ENCODE peak calls at places on chromosomes 6 and 20, in four cellular contexts. W is astrocyte of the spinal cord, N is dorsolateral prefrontal cortex, K is heart left ventricle. R is an unnamed sample.

GRCh38 chr6:26452631-26453030 is 5.1 kb upstream of the BTN2A1 start:
- DNase-seq in N (no peak), K (no peak), W (no peak), R (peak)

GRCh38 chr6:35146453-35146852 is 5.3 kb upstream of the TCP11 start:
- DNase-seq in K (peak), W (peak), N (peak), R (peak)

GRCh38 chr6:157381631-157382621 is 936 bp downstream of the ZDHHC14 start:
- DNase-seq in N (peak), K (peak), W (peak), R (peak)

GRCh38 chr6:21189721-21190120 is 403.8 kb upstream of the SOX4 start:
- DNase-seq in K (no peak), W (no peak), N (no peak), R (no peak)

GRCh38 chr20:57053798-57054552 is 212.5 kb downstream of the BMP7 start:
- DNase-seq in N (no peak), W (no peak), K (no peak), R (no peak)

GRCh38 chr6:45895569-45895968 is 120.1 kb downstream of the CLIC5 start:
- DNase-seq in K (no peak), N (no peak), W (no peak), R (no peak)

GRCh38 chr6:154432533-154433476 is 76.2 kb upstream of the IPCEF1 start:
- DNase-seq in N (no peak), W (no peak), K (no peak), R (peak)

GRCh38 chr6:168450921-168451320 is 9.9 kb downstream of the SMOC2 start:
- DNase-seq in N (no peak), W (no peak), K (no peak), R (no peak)

GRCh38 chr20:46255440-46256104 is 52.7 kb downstream of the CDH22 start:
- DNase-seq in N (peak), K (peak), W (peak), R (peak)

GRCh38 chr20:31861346-31862156 is 8.8 kb downstream of the DUSP15 start:
- DNase-seq in W (no peak), K (peak), N (no peak), R (peak)

GRCh38 chr6:69398729-69399128 is 398.1 kb downstream of the LMBRD1 start:
- DNase-seq in N (no peak), W (peak), K (no peak), R (no peak)

GRCh38 chr6:252775-253526 is 39.3 kb upstream of the DUSP22 start:
- DNase-seq in N (no peak), W (no peak), K (no peak), R (no peak)

GRCh38 chr6:167702241-167702827 is 124.4 kb upstream of the AFDN start:
- DNase-seq in N (no peak), K (no peak), W (no peak), R (no peak)

GRCh38 chr6:35724059-35724458 is 12.8 kb upstream of the ARMC12 start:
- DNase-seq in W (no peak), K (no peak), N (no peak), R (no peak)

GRCh38 chr20:58251979-58252591 is 23.6 kb upstream of the ANKRD60 start:
- DNase-seq in W (peak), K (no peak), N (no peak), R (peak)

GRCh38 chr20:37734228-37734980 is 40.6 kb downstream of the CTNNBL1 start:
- DNase-seq in W (peak), N (no peak), K (no peak), R (peak)

GRCh38 chr6:39610229-39610628 is 115.0 kb downstream of the KIF6 start:
- DNase-seq in N (no peak), K (no peak), W (peak), R (no peak)

GRCh38 chr6:165662671-165663282 is at the start of gene PDE10A:
- DNase-seq in K (peak), W (peak), N (no peak), R (peak)

GRCh38 chr6:11802886-11803595 is 24.4 kb upstream of the ADTRP start:
- DNase-seq in W (no peak), K (no peak), N (no peak), R (no peak)

GRCh38 chr20:3689978-3690377 is 8.2 kb upstream of the ADAM33 start:
- DNase-seq in N (no peak), W (no peak), K (no peak), R (no peak)

GRCh38 chr6:156351346-156351966 is 425.7 kb upstream of the ARID1B start:
- DNase-seq in N (no peak), K (no peak), W (no peak), R (no peak)

GRCh38 chr6:1328129-1328528 is 16.2 kb downstream of the FOXQ1 start:
- DNase-seq in K (no peak), W (no peak), N (no peak), R (no peak)

GRCh38 chr6:30145818-30146217 is 9.9 kb downstream of the TRIM40 start:
- DNase-seq in W (no peak), K (no peak), N (no peak), R (no peak)

GRCh38 chr6:152651986-152652385 is 14.8 kb upstream of the SYNE1 start:
- DNase-seq in N (no peak), W (peak), K (no peak), R (peak)

GRCh38 chr6:112296694-112297093 is 42.3 kb upstream of the LAMA4 start:
- DNase-seq in W (no peak), N (no peak), K (no peak), R (no peak)

GRCh38 chr20:63745961-63746765 is 6.6 kb downstream of the SLC2A4RG start:
- DNase-seq in K (no peak), W (no peak), N (no peak), R (no peak)

GRCh38 chr6:1527098-1527497 is 82.6 kb upstream of the FOXC1 start:
- DNase-seq in W (peak), N (peak), K (peak), R (peak)

GRCh38 chr20:59063358-59064213 is 21.0 kb upstream of the PRELID3B start:
- DNase-seq in K (peak), W (peak), N (peak), R (peak)

GRCh38 chr6:169383265-169383664 is 129.6 kb upstream of the THBS2 start:
- DNase-seq in N (no peak), K (no peak), W (no peak), R (no peak)

GRCh38 chr20:11907621-11908020 is 10.1 kb upstream of the BTBD3 start:
- DNase-seq in K (no peak), N (no peak), W (peak), R (no peak)

GRCh38 chr20:35311822-35312221 is 19.6 kb upstream of the FAM83C start:
- DNase-seq in N (no peak), W (no peak), K (no peak), R (no peak)

GRCh38 chr6:96716221-96716620 is 121.1 kb downstream of the GPR63 start:
- DNase-seq in K (no peak), N (no peak), W (no peak), R (no peak)
- TF ChIP-seq CTCF in K (peak), N (no peak), W (no peak), R (no peak)

DNA sequence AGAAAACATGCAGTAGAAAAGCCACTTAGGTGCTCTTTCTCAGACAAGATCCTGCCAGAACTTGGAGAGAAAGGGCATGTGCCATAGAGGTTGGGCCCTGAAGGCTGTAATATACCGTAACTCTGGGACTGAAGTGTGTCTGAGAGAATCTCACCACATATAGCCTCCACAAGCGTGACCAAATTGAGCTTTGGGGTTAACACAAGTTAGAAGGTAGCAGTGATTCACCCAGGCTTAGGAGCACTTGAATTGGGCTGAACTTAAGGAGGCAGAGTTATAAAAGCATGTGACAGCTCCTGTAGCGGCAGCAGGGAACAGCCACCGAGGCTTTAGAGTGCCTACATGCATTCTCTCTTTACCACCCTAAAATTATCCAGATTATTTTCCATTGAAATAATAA is 361.6 kb downstream of the PHF3 start:
- DNase-seq in N (no peak), K (no peak), W (no peak), R (no peak)
- H3K4me3 ChIP-seq in N (no peak), K (no peak), W (no peak), R (no peak)

GRCh38 chr6:6674872-6675271 is 86.4 kb downstream of the LY86 start:
- DNase-seq in K (no peak), N (no peak), W (no peak), R (no peak)
- TF ChIP-seq CTCF in K (no peak), N (no peak), W (peak), R (peak)

GRCh38 chr6:106167105-106167814 is 81.1 kb downstream of the PRDM1 start:
- DNase-seq in W (no peak), K (no peak), N (no peak), R (no peak)
- H3K4me3 ChIP-seq in W (no peak), K (no peak), N (no peak), R (no peak)

DNA sequence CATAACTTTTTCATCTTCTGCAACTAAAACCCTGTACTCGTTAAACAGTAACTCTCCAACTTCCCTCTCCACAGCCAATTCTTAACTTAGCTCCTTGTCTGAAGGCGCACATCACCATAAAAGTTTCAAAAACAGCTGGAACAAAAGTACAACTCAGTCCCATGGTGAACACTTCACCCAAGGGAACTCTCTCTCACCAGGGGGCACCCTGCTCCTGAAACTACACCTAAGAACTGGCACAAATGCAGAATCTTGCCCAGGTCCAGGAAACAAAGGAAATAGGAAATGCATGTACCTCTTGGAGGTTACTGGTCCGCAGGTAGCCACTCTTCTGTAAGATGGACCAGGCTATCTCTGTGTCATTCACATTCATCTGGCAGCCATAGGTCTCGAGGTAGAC is 6.6 kb downstream of the CDK5RAP1 start:
- DNase-seq in N (no peak), W (no peak), K (no peak), R (peak)
- TF ChIP-seq CTCF in N (no peak), W (no peak), K (no peak), R (no peak)

GRCh38 chr20:47482705-47483104 is 19.0 kb upstream of the NCOA3 start:
- DNase-seq in K (no peak), N (no peak), W (no peak), R (no peak)

GRCh38 chr20:47490795-47491194 is 10.9 kb upstream of the NCOA3 start:
- DNase-seq in K (no peak), N (no peak), W (no peak), R (no peak)

GRCh38 chr20:47484303-47484702 is 17.4 kb upstream of the NCOA3 start:
- DNase-seq in N (no peak), W (no peak), K (no peak), R (no peak)

GRCh38 chr20:47489448-47489872 is 12.2 kb upstream of the NCOA3 start:
- DNase-seq in N (no peak), W (no peak), K (peak), R (no peak)

GRCh38 chr20:47487175-47487917 is 14.3 kb upstream of the NCOA3 start:
- DNase-seq in K (no peak), W (no peak), N (no peak), R (peak)
- H3K4me3 ChIP-seq in K (no peak), W (no peak), N (no peak), R (no peak)

GRCh38 chr20:1982666-1983065 is 11.2 kb downstream of the PDYN start:
- DNase-seq in W (no peak), K (no peak), N (no peak), R (no peak)
- TF ChIP-seq CTCF in W (no peak), K (no peak), N (no peak), R (no peak)

R was measured in fibroblast of the aortic adventitia.